ENCODE peak calls at places on chromosomes 12 and 14, in five cellular contexts. One of them, this sample, is unnamed.
A peak's percentile ranks its signal among the peaks of the same experiment; 100 is the strongest.

GRCh38 chr12:38921025-38921677 is 15.8 kb upstream of the CPNE8 start:
- DNase-seq in fibroblast of lung: no peak
- DNase-seq in heart left ventricle: peak; percentile 12
- DNase-seq in progenitor cell of endocrine pancreas: peak; percentile 16
- DNase-seq in Caco-2: peak; percentile 70
- DNase-seq in this sample: peak; percentile 62

GRCh38 chr12:122023339-122024131 is 1.9 kb downstream of the BCL7A start:
- DNase-seq in fibroblast of lung: peak; percentile 77
- DNase-seq in heart left ventricle: peak; percentile 80
- DNase-seq in progenitor cell of endocrine pancreas: peak; percentile 26
- DNase-seq in Caco-2: peak; percentile 42
- DNase-seq in this sample: peak; percentile 80

GRCh38 chr12:26195641-26196423 is 459 bp downstream of the SSPN start:
- DNase-seq in fibroblast of lung: peak; percentile 52
- DNase-seq in heart left ventricle: peak; percentile 62
- DNase-seq in progenitor cell of endocrine pancreas: peak; percentile 46
- DNase-seq in Caco-2: no peak
- DNase-seq in this sample: peak; percentile 40

GRCh38 chr12:3662516-3662915 is 90.4 kb downstream of the CRACR2A start:
- DNase-seq in fibroblast of lung: peak; percentile 32
- DNase-seq in heart left ventricle: no peak
- DNase-seq in progenitor cell of endocrine pancreas: no peak
- DNase-seq in Caco-2: no peak
- DNase-seq in this sample: peak; percentile 38

GRCh38 chr12:121812320-121812871 is 8.6 kb downstream of the SETD1B start:
- DNase-seq in fibroblast of lung: peak; percentile 81
- DNase-seq in heart left ventricle: peak; percentile 76
- DNase-seq in progenitor cell of endocrine pancreas: no peak
- DNase-seq in Caco-2: peak; percentile 62
- DNase-seq in this sample: peak; percentile 82

GRCh38 chr12:12734561-12735071 is 17.4 kb downstream of the CDKN1B start:
- DNase-seq in fibroblast of lung: no peak
- DNase-seq in heart left ventricle: no peak
- DNase-seq in progenitor cell of endocrine pancreas: no peak
- DNase-seq in Caco-2: no peak
- DNase-seq in this sample: peak; percentile 39

GRCh38 chr14:63852817-63853730 is at the start of gene SYNE2:
- DNase-seq in fibroblast of lung: peak; percentile 67
- DNase-seq in heart left ventricle: peak; percentile 83
- DNase-seq in progenitor cell of endocrine pancreas: peak; percentile 80
- DNase-seq in Caco-2: peak; percentile 72
- DNase-seq in this sample: peak; percentile 84

GRCh38 chr14:82387699-82388098 is 854.0 kb upstream of the SEL1L start:
- DNase-seq in fibroblast of lung: peak; percentile 25
- DNase-seq in heart left ventricle: no peak
- DNase-seq in progenitor cell of endocrine pancreas: no peak
- DNase-seq in Caco-2: no peak
- DNase-seq in this sample: no peak

GRCh38 chr14:50999726-51000125 is 55.4 kb upstream of the PYGL start:
- DNase-seq in fibroblast of lung: no peak
- DNase-seq in heart left ventricle: no peak
- DNase-seq in progenitor cell of endocrine pancreas: no peak
- DNase-seq in Caco-2: no peak
- DNase-seq in this sample: no peak

GRCh38 chr12:28089363-28089762 is 100.9 kb upstream of the CCDC91 start:
- DNase-seq in fibroblast of lung: peak; percentile 17
- DNase-seq in heart left ventricle: peak; percentile 16
- DNase-seq in progenitor cell of endocrine pancreas: no peak
- DNase-seq in Caco-2: no peak
- DNase-seq in this sample: peak; percentile 42

GRCh38 chr14:78319826-78320635 is 149.9 kb downstream of the NRXN3 start:
- DNase-seq in fibroblast of lung: no peak
- DNase-seq in heart left ventricle: no peak
- DNase-seq in progenitor cell of endocrine pancreas: no peak
- DNase-seq in Caco-2: no peak
- DNase-seq in this sample: no peak

GRCh38 chr14:96052541-96053105 is 13.5 kb downstream of the C14orf132 start:
- DNase-seq in fibroblast of lung: no peak
- DNase-seq in heart left ventricle: no peak
- DNase-seq in progenitor cell of endocrine pancreas: no peak
- DNase-seq in Caco-2: no peak
- DNase-seq in this sample: no peak

GRCh38 chr14:66476964-66477363 is 9.2 kb upstream of the CCDC196 start:
- DNase-seq in fibroblast of lung: peak; percentile 17
- DNase-seq in heart left ventricle: no peak
- DNase-seq in progenitor cell of endocrine pancreas: no peak
- DNase-seq in Caco-2: no peak
- DNase-seq in this sample: peak; percentile 65

GRCh38 chr14:94617988-94618822 is 6.0 kb downstream of the SERPINA3 start:
- DNase-seq in fibroblast of lung: peak; percentile 30
- DNase-seq in heart left ventricle: no peak
- DNase-seq in progenitor cell of endocrine pancreas: no peak
- DNase-seq in Caco-2: no peak
- DNase-seq in this sample: no peak

GRCh38 chr12:131087991-131088700 is 134.4 kb downstream of the ADGRD1 start:
- DNase-seq in fibroblast of lung: no peak
- DNase-seq in heart left ventricle: no peak
- DNase-seq in progenitor cell of endocrine pancreas: peak; percentile 6
- DNase-seq in Caco-2: peak; percentile 22
- DNase-seq in this sample: no peak

GRCh38 chr14:85417396-85417795 is 112.5 kb upstream of the FLRT2 start:
- DNase-seq in fibroblast of lung: no peak
- DNase-seq in heart left ventricle: no peak
- DNase-seq in progenitor cell of endocrine pancreas: no peak
- DNase-seq in Caco-2: no peak
- DNase-seq in this sample: no peak

GRCh38 chr14:85416771-85417170 is 113.2 kb upstream of the FLRT2 start:
- DNase-seq in fibroblast of lung: peak; percentile 59
- DNase-seq in heart left ventricle: no peak
- DNase-seq in progenitor cell of endocrine pancreas: no peak
- DNase-seq in Caco-2: no peak
- DNase-seq in this sample: peak; percentile 91

GRCh38 chr14:85414142-85414541 is 115.8 kb upstream of the FLRT2 start:
- DNase-seq in fibroblast of lung: no peak
- DNase-seq in heart left ventricle: no peak
- DNase-seq in progenitor cell of endocrine pancreas: no peak
- DNase-seq in Caco-2: no peak
- DNase-seq in this sample: no peak

GRCh38 chr14:85412756-85413155 is 117.2 kb upstream of the FLRT2 start:
- DNase-seq in fibroblast of lung: no peak
- DNase-seq in heart left ventricle: no peak
- DNase-seq in progenitor cell of endocrine pancreas: no peak
- DNase-seq in Caco-2: no peak
- DNase-seq in this sample: no peak

GRCh38 chr14:85415015-85415712 is 114.8 kb upstream of the FLRT2 start:
- DNase-seq in fibroblast of lung: peak; percentile 86
- DNase-seq in heart left ventricle: peak; percentile 47
- DNase-seq in progenitor cell of endocrine pancreas: no peak
- DNase-seq in Caco-2: peak; percentile 44
- DNase-seq in this sample: peak; percentile 99
- TF ChIP-seq CTCF in fibroblast of lung: peak; percentile 41
- TF ChIP-seq CTCF in heart left ventricle: peak; percentile 56
- TF ChIP-seq CTCF in progenitor cell of endocrine pancreas: peak; percentile 26
- TF ChIP-seq CTCF in Caco-2: peak; percentile 21
- TF ChIP-seq CTCF in this sample: peak; percentile 79

GRCh38 chr14:80867798-80868197 is 73.7 kb downstream of the CEP128 start:
- DNase-seq in fibroblast of lung: no peak
- DNase-seq in heart left ventricle: no peak
- DNase-seq in progenitor cell of endocrine pancreas: no peak
- DNase-seq in Caco-2: no peak
- DNase-seq in this sample: no peak

GRCh38 chr14:80867091-80867490 is 74.4 kb downstream of the CEP128 start:
- DNase-seq in fibroblast of lung: no peak
- DNase-seq in heart left ventricle: no peak
- DNase-seq in progenitor cell of endocrine pancreas: no peak
- DNase-seq in Caco-2: no peak
- DNase-seq in this sample: no peak

GRCh38 chr14:80865565-80865964 is 76.0 kb downstream of the CEP128 start:
- DNase-seq in fibroblast of lung: no peak
- DNase-seq in heart left ventricle: no peak
- DNase-seq in progenitor cell of endocrine pancreas: no peak
- DNase-seq in Caco-2: no peak
- DNase-seq in this sample: no peak

DNA sequence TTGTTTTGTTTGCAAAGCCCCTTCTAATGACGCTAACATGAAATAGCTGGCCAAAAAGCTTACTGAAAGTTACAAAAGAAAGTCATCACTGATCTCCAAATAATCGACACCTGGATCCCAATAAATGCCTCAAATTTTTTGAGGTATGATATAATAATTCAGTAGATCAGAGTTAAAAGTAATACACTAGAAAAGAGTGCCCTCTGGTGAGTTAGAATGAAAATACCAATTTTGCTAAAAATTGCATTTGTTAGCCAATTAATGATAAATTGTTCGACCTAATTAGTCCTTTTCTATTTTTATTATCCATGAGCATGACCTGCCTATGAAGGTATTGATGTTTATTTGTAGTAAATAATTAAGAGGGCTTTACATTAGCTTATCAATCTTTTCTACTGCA is 78.6 kb downstream of the CEP128 start:
- DNase-seq in fibroblast of lung: peak; percentile 24
- DNase-seq in heart left ventricle: no peak
- DNase-seq in progenitor cell of endocrine pancreas: no peak
- DNase-seq in Caco-2: no peak
- DNase-seq in this sample: peak; percentile 17
- TF ChIP-seq CTCF in fibroblast of lung: peak; percentile 15
- TF ChIP-seq CTCF in heart left ventricle: no peak
- TF ChIP-seq CTCF in progenitor cell of endocrine pancreas: no peak
- TF ChIP-seq CTCF in Caco-2: no peak
- TF ChIP-seq CTCF in this sample: no peak

DNA sequence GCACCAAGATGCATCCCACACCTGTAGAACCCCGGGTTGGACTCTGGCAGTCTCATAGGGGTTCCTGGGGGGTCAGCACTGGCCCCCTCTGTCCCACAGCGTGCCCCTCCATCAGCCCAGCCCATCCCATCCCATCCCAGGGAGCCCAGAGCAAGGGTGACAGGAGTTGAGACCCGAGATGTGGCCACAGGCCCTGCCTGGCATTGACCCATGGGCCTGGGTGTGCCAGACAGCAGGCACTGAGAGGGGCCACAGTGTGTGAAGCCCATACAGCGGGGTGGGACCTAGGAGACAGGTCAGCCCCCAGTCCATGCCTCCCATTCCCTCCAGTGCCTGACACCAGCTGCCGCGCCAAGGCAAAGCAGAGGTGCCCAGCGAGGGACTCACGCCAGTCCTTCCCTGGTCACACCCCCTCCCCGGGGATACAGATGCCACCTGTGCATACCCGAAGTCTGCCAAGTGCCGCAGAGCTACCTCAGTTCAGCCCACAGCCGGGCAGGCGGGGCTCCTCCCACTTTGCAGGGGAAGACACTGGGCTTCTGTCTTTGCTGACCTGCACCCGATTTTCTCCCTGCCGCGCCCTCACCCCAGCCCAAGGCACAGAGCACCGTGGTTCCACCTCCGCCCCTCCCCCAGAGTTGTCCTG is 50.4 kb downstream of the CYP46A1 start:
- DNase-seq in fibroblast of lung: no peak
- DNase-seq in heart left ventricle: peak; percentile 12
- DNase-seq in progenitor cell of endocrine pancreas: no peak
- DNase-seq in Caco-2: peak; percentile 21
- DNase-seq in this sample: no peak
- TF ChIP-seq CTCF in fibroblast of lung: no peak
- TF ChIP-seq CTCF in heart left ventricle: no peak
- TF ChIP-seq CTCF in progenitor cell of endocrine pancreas: no peak
- TF ChIP-seq CTCF in Caco-2: no peak
- TF ChIP-seq CTCF in this sample: no peak

DNA sequence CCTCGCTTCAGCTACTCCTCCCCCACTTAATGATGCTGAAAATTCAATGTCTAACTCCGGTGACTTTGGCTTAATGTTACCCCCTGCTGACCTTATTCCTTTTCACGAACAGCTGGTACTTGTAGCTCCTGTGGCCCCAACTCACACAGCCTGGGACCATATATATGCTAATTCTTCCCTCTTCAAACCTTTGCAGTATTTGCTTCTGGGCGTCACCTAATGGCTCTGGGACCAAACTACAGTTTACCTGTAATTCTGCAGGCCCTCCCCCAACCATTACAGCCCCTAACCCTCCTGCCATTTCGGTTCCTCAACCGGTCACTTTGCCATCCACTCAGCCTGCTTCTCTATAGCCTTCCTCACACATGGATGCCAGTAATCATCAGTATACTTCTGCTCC is 29.6 kb upstream of the C12orf75 start:
- DNase-seq in fibroblast of lung: no peak
- DNase-seq in heart left ventricle: no peak
- DNase-seq in progenitor cell of endocrine pancreas: no peak
- DNase-seq in Caco-2: no peak
- DNase-seq in this sample: no peak
- TF ChIP-seq CTCF in fibroblast of lung: no peak
- TF ChIP-seq CTCF in heart left ventricle: no peak
- TF ChIP-seq CTCF in progenitor cell of endocrine pancreas: no peak
- TF ChIP-seq CTCF in Caco-2: no peak
- TF ChIP-seq CTCF in this sample: no peak

GRCh38 chr14:64952598-64953309 is 10.2 kb upstream of the GPX2 start:
- DNase-seq in fibroblast of lung: no peak
- DNase-seq in heart left ventricle: no peak
- DNase-seq in progenitor cell of endocrine pancreas: no peak
- DNase-seq in Caco-2: no peak
- DNase-seq in this sample: no peak
- TF ChIP-seq CTCF in fibroblast of lung: no peak
- TF ChIP-seq CTCF in heart left ventricle: peak; percentile 2
- TF ChIP-seq CTCF in progenitor cell of endocrine pancreas: no peak
- TF ChIP-seq CTCF in Caco-2: no peak
- TF ChIP-seq CTCF in this sample: no peak

GRCh38 chr12:115698257-115698656 is 579.2 kb downstream of the MED13L start:
- DNase-seq in fibroblast of lung: no peak
- DNase-seq in heart left ventricle: no peak
- DNase-seq in progenitor cell of endocrine pancreas: no peak
- DNase-seq in Caco-2: no peak
- DNase-seq in this sample: no peak

GRCh38 chr12:115697341-115697740 is 580.2 kb downstream of the MED13L start:
- DNase-seq in fibroblast of lung: peak; percentile 2
- DNase-seq in heart left ventricle: no peak
- DNase-seq in progenitor cell of endocrine pancreas: no peak
- DNase-seq in Caco-2: no peak
- DNase-seq in this sample: no peak

GRCh38 chr12:115700896-115701465 is 576.5 kb downstream of the MED13L start:
- DNase-seq in fibroblast of lung: peak; percentile 19
- DNase-seq in heart left ventricle: no peak
- DNase-seq in progenitor cell of endocrine pancreas: no peak
- DNase-seq in Caco-2: no peak
- DNase-seq in this sample: no peak
- TF ChIP-seq CTCF in fibroblast of lung: no peak
- TF ChIP-seq CTCF in heart left ventricle: no peak
- TF ChIP-seq CTCF in progenitor cell of endocrine pancreas: no peak
- TF ChIP-seq CTCF in Caco-2: no peak
- TF ChIP-seq CTCF in this sample: no peak

DNA sequence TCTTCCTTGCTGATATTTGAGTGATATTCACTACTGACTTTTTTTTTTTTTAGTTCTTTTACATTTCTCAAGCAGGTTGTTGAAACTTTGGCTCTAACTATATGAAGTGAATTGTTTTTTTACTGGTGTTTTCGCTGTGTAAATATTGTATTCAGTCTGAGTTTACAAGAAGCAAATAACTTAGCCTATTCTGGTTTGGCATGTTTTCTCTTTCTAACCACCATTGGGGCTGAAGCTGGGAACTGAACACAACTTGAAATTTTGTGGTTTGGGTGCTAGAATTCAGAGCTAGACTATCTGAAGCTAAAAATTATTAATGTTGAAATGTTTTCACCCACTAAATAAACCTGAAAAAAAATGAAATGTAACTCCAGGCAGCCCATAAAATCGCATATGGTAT is 37.2 kb downstream of the RAD51B start:
- DNase-seq in fibroblast of lung: peak; percentile 20
- DNase-seq in heart left ventricle: no peak
- DNase-seq in progenitor cell of endocrine pancreas: no peak
- DNase-seq in Caco-2: no peak
- DNase-seq in this sample: no peak
- TF ChIP-seq CTCF in fibroblast of lung: no peak
- TF ChIP-seq CTCF in heart left ventricle: no peak
- TF ChIP-seq CTCF in progenitor cell of endocrine pancreas: no peak
- TF ChIP-seq CTCF in Caco-2: no peak
- TF ChIP-seq CTCF in this sample: no peak

This sample was measured in cardiac fibroblast.